ENCODE peak calls at places on chromosome 12, in ten cellular contexts. B is HTR-8/SVneo; M is NCI-H69; K is stimulated activated CD8-positive, alpha-beta memory T cell treated with anti-CD3 and anti-CD28 coated beads, Interleukin-2, amount 100 ng/mL, for 48 hours; Q is fibroblast of mammary gland; O is HS-27A; U is GM13976; D is germinal center; L is DMS 273 treated with DMSO at 0.1 percent for 48 hours; C is iPS DF 6.9. R is an unnamed sample.

GRCh38 chr12:60100852-60101251 is 505.0 kb downstream of the SLC16A7 start:
- DNase-seq in C (no peak), Q (no peak), L (no peak), O (no peak), M (no peak), K (no peak), D (no peak), U (no peak), B (no peak), R (no peak)

GRCh38 chr12:111936869-111937268 is 76.1 kb downstream of the TMEM116 start:
- DNase-seq in Q (no peak), D (no peak), M (no peak), C (no peak), L (no peak), U (no peak), B (no peak), K (no peak), O (no peak), R (no peak)

GRCh38 chr12:3034067-3034750 is 43.0 kb upstream of the TSPAN9 start:
- DNase-seq in D (peak), Q (peak), M (peak), B (peak), L (no peak), U (peak), O (no peak), C (peak), K (peak), R (peak)

GRCh38 chr12:62382526-62382925 is 84.1 kb upstream of the MON2 start:
- DNase-seq in O (no peak), D (no peak), C (no peak), L (no peak), B (no peak), M (no peak), U (no peak), Q (no peak), K (no peak), R (no peak)

GRCh38 chr12:93122569-93123091 is 193.5 kb upstream of the EEA1 start:
- DNase-seq in B (no peak), L (no peak), U (no peak), Q (peak), K (no peak), D (no peak), O (no peak), M (no peak), C (no peak), R (no peak)

GRCh38 chr12:67827820-67828383 is 161.3 kb upstream of the IFNG-AS1 start:
- DNase-seq in C (no peak), K (peak), D (peak), B (peak), O (peak), Q (peak), L (no peak), M (peak), U (peak), R (peak)

GRCh38 chr12:57151741-57152407 is 4.5 kb upstream of the LRP1-AS start:
- DNase-seq in K (no peak), B (no peak), C (no peak), D (no peak), U (no peak), O (no peak), L (no peak), Q (peak), M (peak), R (peak)

GRCh38 chr12:93287152-93287551 is 90.6 kb upstream of the NUDT4 start:
- DNase-seq in U (no peak), Q (no peak), L (no peak), D (no peak), O (peak), C (no peak), B (no peak), M (no peak), K (no peak), R (no peak)

GRCh38 chr12:13187399-13187798 is 9.1 kb upstream of the EMP1 start:
- DNase-seq in K (no peak), C (no peak), U (no peak), B (no peak), Q (peak), M (peak), D (no peak), O (no peak), L (no peak), R (peak)

GRCh38 chr12:48615681-48616080 is 45.8 kb upstream of the LALBA start:
- DNase-seq in C (no peak), L (no peak), M (peak), U (no peak), B (no peak), Q (no peak), O (no peak), D (no peak), K (no peak), R (no peak)

GRCh38 chr12:110039085-110039807 is 9.1 kb downstream of the C12orf76 start:
- DNase-seq in L (no peak), M (peak), D (no peak), O (peak), C (no peak), B (peak), K (no peak), U (no peak), Q (peak), R (peak)

GRCh38 chr12:90896164-90896563 is 58.8 kb downstream of the CCER1 start:
- DNase-seq in C (no peak), U (no peak), B (peak), D (no peak), K (no peak), L (no peak), Q (peak), O (peak), M (no peak), R (no peak)

GRCh38 chr12:115402443-115403170 is 718.6 kb upstream of the TBX3 start:
- DNase-seq in O (no peak), Q (peak), M (no peak), L (no peak), B (no peak), K (no peak), C (no peak), U (no peak), D (no peak), R (no peak)

GRCh38 chr12:125140918-125141573 is 75.8 kb downstream of the AACS start:
- DNase-seq in Q (peak), D (no peak), L (no peak), K (no peak), U (no peak), B (peak), M (no peak), C (no peak), O (peak), R (no peak)

GRCh38 chr12:127811988-127812387 is 455.0 kb upstream of the TMEM132C start:
- DNase-seq in D (no peak), B (peak), L (peak), Q (peak), K (no peak), C (no peak), O (no peak), U (no peak), M (no peak), R (no peak)

GRCh38 chr12:10374624-10375018 is 15.2 kb downstream of the KLRK1 start:
- DNase-seq in U (no peak), Q (no peak), C (no peak), B (no peak), L (no peak), O (no peak), K (no peak), D (no peak), M (no peak), R (no peak)

GRCh38 chr12:7376196-7376595 is 67.8 kb downstream of the CD163L1 start:
- DNase-seq in M (no peak), B (no peak), D (no peak), O (peak), L (no peak), U (no peak), C (no peak), K (no peak), Q (peak), R (no peak)

GRCh38 chr12:90909069-90909676 is 45.8 kb downstream of the CCER1 start:
- DNase-seq in C (peak), L (no peak), M (peak), K (no peak), Q (peak), D (no peak), B (peak), O (no peak), U (no peak), R (peak)

GRCh38 chr12:122230798-122231197 is 4.9 kb upstream of the DIABLO start:
- DNase-seq in M (no peak), O (no peak), L (no peak), Q (no peak), K (no peak), C (no peak), D (no peak), B (no peak), U (no peak), R (no peak)

GRCh38 chr12:42985506-42985905 is 396.0 kb upstream of the PRICKLE1 start:
- DNase-seq in D (no peak), B (no peak), M (peak), L (no peak), U (no peak), C (peak), Q (no peak), O (no peak), K (no peak), R (no peak)

GRCh38 chr12:127327986-127328385 is 939.0 kb upstream of the TMEM132C start:
- DNase-seq in U (no peak), L (no peak), D (no peak), K (no peak), C (no peak), B (no peak), Q (no peak), O (no peak), M (no peak), R (no peak)

GRCh38 chr12:110555509-110556406 is 27.4 kb downstream of the PPTC7 start:
- DNase-seq in U (no peak), K (no peak), O (no peak), Q (peak), C (no peak), M (no peak), B (no peak), D (no peak), L (no peak), R (no peak)

GRCh38 chr12:4900327-4900726 is 9.4 kb upstream of the KCNA1 start:
- DNase-seq in U (no peak), C (no peak), Q (peak), L (no peak), O (no peak), M (no peak), D (no peak), K (no peak), B (no peak), R (no peak)

GRCh38 chr12:97560766-97561165 is 98.2 kb downstream of the RMST start:
- DNase-seq in D (no peak), L (no peak), C (no peak), B (no peak), K (no peak), M (peak), U (no peak), O (no peak), Q (no peak), R (no peak)

GRCh38 chr12:109020750-109021380 is at the start of gene SVOP:
- DNase-seq in B (peak), L (peak), K (peak), M (peak), O (peak), Q (peak), U (peak), C (peak), D (peak), R (peak)

GRCh38 chr12:124774462-124775167 is 89.0 kb downstream of the SCARB1 start:
- DNase-seq in L (peak), C (no peak), O (peak), B (no peak), M (peak), K (peak), Q (peak), U (peak), D (peak), R (peak)